ENCODE peak calls at places on chromosome 18, in four cellular contexts. C is NAMALWA, A is K562, D is retina. R is an unnamed sample.

GRCh38 chr18:40094441-40094840 is 1860.6 kb upstream of the PIK3C3 start:
- DNase-seq in C (no peak), A (no peak), D (no peak), R (no peak)

GRCh38 chr18:64409511-64409910 is 260.6 kb upstream of the LINC00305 start:
- DNase-seq in C (peak), A (no peak), D (no peak), R (no peak)

GRCh38 chr18:75073654-75074053 is 135.3 kb downstream of the PTGR3 start:
- DNase-seq in C (no peak), A (no peak), D (no peak), R (no peak)

GRCh38 chr18:68588169-68588568 is 126.7 kb downstream of the TMX3 start:
- DNase-seq in C (no peak), A (no peak), D (no peak), R (no peak)

GRCh38 chr18:48367557-48367956 is 41.6 kb downstream of the ZBTB7C start:
- DNase-seq in C (no peak), A (no peak), D (no peak), R (no peak)

GRCh38 chr18:23719634-23720201 is 30.5 kb downstream of the LAMA3 start:
- DNase-seq in C (no peak), A (peak), D (no peak), R (no peak)

GRCh38 chr18:43543236-43543635 is 265.9 kb upstream of the SYT4 start:
- DNase-seq in C (no peak), A (no peak), D (no peak), R (no peak)

GRCh38 chr18:21074336-21075323 is 37.0 kb downstream of the ROCK1 start:
- DNase-seq in C (no peak), A (no peak), D (no peak), R (no peak)

GRCh38 chr18:23223641-23224040 is 88.4 kb downstream of the CABLES1 start:
- DNase-seq in C (no peak), A (no peak), D (no peak), R (no peak)

GRCh38 chr18:62631173-62631572 is 84.2 kb upstream of the PHLPP1 start:
- DNase-seq in C (no peak), A (no peak), D (no peak), R (no peak)

GRCh38 chr18:48949051-48949605 is 1.6 kb downstream of the SMAD7 start:
- DNase-seq in C (peak), A (no peak), D (peak), R (peak)

GRCh38 chr18:40293311-40293710 is 1661.7 kb upstream of the PIK3C3 start:
- DNase-seq in C (no peak), A (no peak), D (no peak), R (no peak)

GRCh38 chr18:74288730-74289129 is 3.0 kb downstream of the CYB5A start:
- DNase-seq in C (no peak), A (no peak), D (no peak), R (no peak)

GRCh38 chr18:63890950-63891304 is 3.4 kb downstream of the SERPINB2 start:
- DNase-seq in C (peak), A (no peak), D (no peak), R (no peak)

GRCh38 chr18:66432636-66433035 is 171.3 kb downstream of the CDH19 start:
- DNase-seq in C (no peak), A (no peak), D (peak), R (no peak)

GRCh38 chr18:11178951-11179549 is 29.7 kb upstream of the PIEZO2 start:
- DNase-seq in C (no peak), A (no peak), D (no peak), R (peak)

GRCh38 chr18:37124511-37124910 is 295.6 kb downstream of the KIAA1328 start:
- DNase-seq in C (no peak), A (no peak), D (no peak), R (no peak)

GRCh38 chr18:63850010-63850409 is 37.5 kb upstream of the SERPINB2 start:
- DNase-seq in C (peak), A (no peak), D (peak), R (no peak)

GRCh38 chr18:26574958-26575864 is 26.9 kb upstream of the KCTD1 start:
- DNase-seq in C (no peak), A (no peak), D (peak), R (no peak)

GRCh38 chr18:37445368-37445767 is 120.2 kb downstream of the CELF4 start:
- DNase-seq in C (no peak), A (no peak), D (peak), R (no peak)

GRCh38 chr18:79522451-79523220 is 126.9 kb downstream of the NFATC1 start:
- DNase-seq in C (peak), A (no peak), D (no peak), R (no peak)

GRCh38 chr18:9771977-9772660 is 64.0 kb downstream of the RAB31 start:
- DNase-seq in C (no peak), A (no peak), D (no peak), R (no peak)

GRCh38 chr18:63817441-63818051 is 42.3 kb downstream of the SERPINB7 start:
- DNase-seq in C (no peak), A (no peak), D (no peak), R (no peak)

GRCh38 chr18:42274488-42275137 is 319.6 kb downstream of the PIK3C3 start:
- DNase-seq in C (peak), A (no peak), D (no peak), R (no peak)

GRCh38 chr18:60568211-60568610 is 195.6 kb upstream of the MC4R start:
- DNase-seq in C (no peak), A (no peak), D (no peak), R (no peak)

GRCh38 chr18:22177496-22177866 is 8.1 kb downstream of the GATA6 start:
- DNase-seq in C (no peak), A (no peak), D (no peak), R (no peak)

GRCh38 chr18:29154758-29155725 is 978.1 kb upstream of the CDH2 start:
- DNase-seq in C (no peak), A (no peak), D (no peak), R (no peak)

R was measured in tibial nerve.